ENCODE peak calls at places on chromosome 16, in seven cellular contexts. One of them, this sample, is unnamed.

GRCh38 chr16:4415538-4416199 is 727 bp downstream of the CORO7 start:
- DNase-seq in NCI-H748 treated with DMSO at 0.1 percent for 48 hours: no peak
- DNase-seq in GM04503: no peak
- DNase-seq in activated naive CD4-positive, alpha-beta T cell treated with anti-CD3 and anti-CD28 coated beads, Interleukin-2, amount 50 U/mL, for 72 hours: peak
- DNase-seq in NCI-H69: peak
- DNase-seq in stimulated activated naive B cell treated with anti-CD40 and anti-IgM and Interleukin-4, amounts not matched to agents 10 μg/mL and 1 μg/mL and 100 μg/mL, for 72 hours: peak
- DNase-seq in T-cell: peak
- DNase-seq in this sample: no peak

GRCh38 chr16:64455275-64455674 is 666.6 kb downstream of the CDH11 start:
- DNase-seq in T-cell: no peak
- DNase-seq in NCI-H748 treated with DMSO at 0.1 percent for 48 hours: no peak
- DNase-seq in GM04503: no peak
- DNase-seq in stimulated activated naive B cell treated with anti-CD40 and anti-IgM and Interleukin-4, amounts not matched to agents 10 μg/mL and 1 μg/mL and 100 μg/mL, for 72 hours: no peak
- DNase-seq in activated naive CD4-positive, alpha-beta T cell treated with anti-CD3 and anti-CD28 coated beads, Interleukin-2, amount 50 U/mL, for 72 hours: no peak
- DNase-seq in NCI-H69: peak
- DNase-seq in this sample: no peak

GRCh38 chr16:74297296-74297665 is 667 bp downstream of the PSMD7 start:
- DNase-seq in GM04503: no peak
- DNase-seq in activated naive CD4-positive, alpha-beta T cell treated with anti-CD3 and anti-CD28 coated beads, Interleukin-2, amount 50 U/mL, for 72 hours: no peak
- DNase-seq in NCI-H69: peak
- DNase-seq in T-cell: no peak
- DNase-seq in NCI-H748 treated with DMSO at 0.1 percent for 48 hours: no peak
- DNase-seq in stimulated activated naive B cell treated with anti-CD40 and anti-IgM and Interleukin-4, amounts not matched to agents 10 μg/mL and 1 μg/mL and 100 μg/mL, for 72 hours: peak
- DNase-seq in this sample: no peak

GRCh38 chr16:68403177-68403576 is 45.1 kb downstream of the SMPD3 start:
- DNase-seq in GM04503: no peak
- DNase-seq in T-cell: no peak
- DNase-seq in activated naive CD4-positive, alpha-beta T cell treated with anti-CD3 and anti-CD28 coated beads, Interleukin-2, amount 50 U/mL, for 72 hours: no peak
- DNase-seq in NCI-H69: no peak
- DNase-seq in stimulated activated naive B cell treated with anti-CD40 and anti-IgM and Interleukin-4, amounts not matched to agents 10 μg/mL and 1 μg/mL and 100 μg/mL, for 72 hours: no peak
- DNase-seq in NCI-H748 treated with DMSO at 0.1 percent for 48 hours: no peak
- DNase-seq in this sample: no peak

GRCh38 chr16:22284637-22285515 is 12.3 kb upstream of the POLR3E start:
- DNase-seq in NCI-H748 treated with DMSO at 0.1 percent for 48 hours: no peak
- DNase-seq in T-cell: no peak
- DNase-seq in GM04503: peak
- DNase-seq in stimulated activated naive B cell treated with anti-CD40 and anti-IgM and Interleukin-4, amounts not matched to agents 10 μg/mL and 1 μg/mL and 100 μg/mL, for 72 hours: no peak
- DNase-seq in activated naive CD4-positive, alpha-beta T cell treated with anti-CD3 and anti-CD28 coated beads, Interleukin-2, amount 50 U/mL, for 72 hours: no peak
- DNase-seq in NCI-H69: no peak
- DNase-seq in this sample: no peak

GRCh38 chr16:878071-878784 is 77.7 kb upstream of the GNG13 start:
- DNase-seq in activated naive CD4-positive, alpha-beta T cell treated with anti-CD3 and anti-CD28 coated beads, Interleukin-2, amount 50 U/mL, for 72 hours: peak
- DNase-seq in NCI-H69: peak
- DNase-seq in GM04503: no peak
- DNase-seq in stimulated activated naive B cell treated with anti-CD40 and anti-IgM and Interleukin-4, amounts not matched to agents 10 μg/mL and 1 μg/mL and 100 μg/mL, for 72 hours: peak
- DNase-seq in NCI-H748 treated with DMSO at 0.1 percent for 48 hours: no peak
- DNase-seq in T-cell: no peak
- DNase-seq in this sample: no peak

GRCh38 chr16:4894276-4895150 is 42.4 kb downstream of the PPL start:
- DNase-seq in stimulated activated naive B cell treated with anti-CD40 and anti-IgM and Interleukin-4, amounts not matched to agents 10 μg/mL and 1 μg/mL and 100 μg/mL, for 72 hours: no peak
- DNase-seq in GM04503: no peak
- DNase-seq in T-cell: no peak
- DNase-seq in activated naive CD4-positive, alpha-beta T cell treated with anti-CD3 and anti-CD28 coated beads, Interleukin-2, amount 50 U/mL, for 72 hours: no peak
- DNase-seq in NCI-H748 treated with DMSO at 0.1 percent for 48 hours: no peak
- DNase-seq in NCI-H69: no peak
- DNase-seq in this sample: no peak

GRCh38 chr16:87216824-87217205 is 100.4 kb downstream of the C16orf95 start:
- DNase-seq in NCI-H748 treated with DMSO at 0.1 percent for 48 hours: no peak
- DNase-seq in stimulated activated naive B cell treated with anti-CD40 and anti-IgM and Interleukin-4, amounts not matched to agents 10 μg/mL and 1 μg/mL and 100 μg/mL, for 72 hours: no peak
- DNase-seq in GM04503: no peak
- DNase-seq in NCI-H69: no peak
- DNase-seq in T-cell: no peak
- DNase-seq in activated naive CD4-positive, alpha-beta T cell treated with anti-CD3 and anti-CD28 coated beads, Interleukin-2, amount 50 U/mL, for 72 hours: no peak
- DNase-seq in this sample: no peak

GRCh38 chr16:15993946-15994665 is 44.7 kb downstream of the ABCC1 start:
- DNase-seq in activated naive CD4-positive, alpha-beta T cell treated with anti-CD3 and anti-CD28 coated beads, Interleukin-2, amount 50 U/mL, for 72 hours: no peak
- DNase-seq in NCI-H748 treated with DMSO at 0.1 percent for 48 hours: no peak
- DNase-seq in T-cell: no peak
- DNase-seq in NCI-H69: no peak
- DNase-seq in stimulated activated naive B cell treated with anti-CD40 and anti-IgM and Interleukin-4, amounts not matched to agents 10 μg/mL and 1 μg/mL and 100 μg/mL, for 72 hours: no peak
- DNase-seq in GM04503: no peak
- DNase-seq in this sample: no peak

GRCh38 chr16:24045641-24046040 is 209.9 kb downstream of the PRKCB start:
- DNase-seq in T-cell: no peak
- DNase-seq in GM04503: no peak
- DNase-seq in activated naive CD4-positive, alpha-beta T cell treated with anti-CD3 and anti-CD28 coated beads, Interleukin-2, amount 50 U/mL, for 72 hours: no peak
- DNase-seq in NCI-H69: peak
- DNase-seq in NCI-H748 treated with DMSO at 0.1 percent for 48 hours: peak
- DNase-seq in stimulated activated naive B cell treated with anti-CD40 and anti-IgM and Interleukin-4, amounts not matched to agents 10 μg/mL and 1 μg/mL and 100 μg/mL, for 72 hours: no peak
- DNase-seq in this sample: no peak

GRCh38 chr16:79902351-79902750 is 301.8 kb upstream of the MAF start:
- DNase-seq in T-cell: no peak
- DNase-seq in NCI-H69: no peak
- DNase-seq in stimulated activated naive B cell treated with anti-CD40 and anti-IgM and Interleukin-4, amounts not matched to agents 10 μg/mL and 1 μg/mL and 100 μg/mL, for 72 hours: no peak
- DNase-seq in GM04503: no peak
- DNase-seq in activated naive CD4-positive, alpha-beta T cell treated with anti-CD3 and anti-CD28 coated beads, Interleukin-2, amount 50 U/mL, for 72 hours: no peak
- DNase-seq in NCI-H748 treated with DMSO at 0.1 percent for 48 hours: no peak
- DNase-seq in this sample: no peak

GRCh38 chr16:85303354-85303883 is 191.1 kb upstream of the CIBAR2 start:
- DNase-seq in activated naive CD4-positive, alpha-beta T cell treated with anti-CD3 and anti-CD28 coated beads, Interleukin-2, amount 50 U/mL, for 72 hours: peak
- DNase-seq in T-cell: peak
- DNase-seq in NCI-H69: peak
- DNase-seq in NCI-H748 treated with DMSO at 0.1 percent for 48 hours: no peak
- DNase-seq in stimulated activated naive B cell treated with anti-CD40 and anti-IgM and Interleukin-4, amounts not matched to agents 10 μg/mL and 1 μg/mL and 100 μg/mL, for 72 hours: peak
- DNase-seq in GM04503: no peak
- DNase-seq in this sample: no peak

GRCh38 chr16:85429776-85430522 is 183.2 kb upstream of the GSE1 start:
- DNase-seq in stimulated activated naive B cell treated with anti-CD40 and anti-IgM and Interleukin-4, amounts not matched to agents 10 μg/mL and 1 μg/mL and 100 μg/mL, for 72 hours: no peak
- DNase-seq in activated naive CD4-positive, alpha-beta T cell treated with anti-CD3 and anti-CD28 coated beads, Interleukin-2, amount 50 U/mL, for 72 hours: peak
- DNase-seq in GM04503: no peak
- DNase-seq in NCI-H748 treated with DMSO at 0.1 percent for 48 hours: no peak
- DNase-seq in T-cell: no peak
- DNase-seq in NCI-H69: no peak
- DNase-seq in this sample: no peak

GRCh38 chr16:54425681-54426549 is 139.3 kb upstream of the IRX3 start:
- DNase-seq in NCI-H69: peak
- DNase-seq in GM04503: no peak
- DNase-seq in stimulated activated naive B cell treated with anti-CD40 and anti-IgM and Interleukin-4, amounts not matched to agents 10 μg/mL and 1 μg/mL and 100 μg/mL, for 72 hours: no peak
- DNase-seq in activated naive CD4-positive, alpha-beta T cell treated with anti-CD3 and anti-CD28 coated beads, Interleukin-2, amount 50 U/mL, for 72 hours: no peak
- DNase-seq in T-cell: no peak
- DNase-seq in NCI-H748 treated with DMSO at 0.1 percent for 48 hours: no peak
- DNase-seq in this sample: no peak

GRCh38 chr16:1093284-1094123 is 2.5 kb downstream of the C1QTNF8 start:
- DNase-seq in NCI-H69: peak
- DNase-seq in stimulated activated naive B cell treated with anti-CD40 and anti-IgM and Interleukin-4, amounts not matched to agents 10 μg/mL and 1 μg/mL and 100 μg/mL, for 72 hours: no peak
- DNase-seq in T-cell: no peak
- DNase-seq in NCI-H748 treated with DMSO at 0.1 percent for 48 hours: peak
- DNase-seq in GM04503: no peak
- DNase-seq in activated naive CD4-positive, alpha-beta T cell treated with anti-CD3 and anti-CD28 coated beads, Interleukin-2, amount 50 U/mL, for 72 hours: no peak
- DNase-seq in this sample: no peak

GRCh38 chr16:53955221-53955875 is 251.4 kb downstream of the FTO start:
- DNase-seq in NCI-H69: no peak
- DNase-seq in NCI-H748 treated with DMSO at 0.1 percent for 48 hours: no peak
- DNase-seq in T-cell: no peak
- DNase-seq in activated naive CD4-positive, alpha-beta T cell treated with anti-CD3 and anti-CD28 coated beads, Interleukin-2, amount 50 U/mL, for 72 hours: no peak
- DNase-seq in GM04503: no peak
- DNase-seq in stimulated activated naive B cell treated with anti-CD40 and anti-IgM and Interleukin-4, amounts not matched to agents 10 μg/mL and 1 μg/mL and 100 μg/mL, for 72 hours: no peak
- DNase-seq in this sample: no peak

GRCh38 chr16:66389256-66390175 is 23.0 kb downstream of the CDH5 start:
- DNase-seq in activated naive CD4-positive, alpha-beta T cell treated with anti-CD3 and anti-CD28 coated beads, Interleukin-2, amount 50 U/mL, for 72 hours: no peak
- DNase-seq in NCI-H748 treated with DMSO at 0.1 percent for 48 hours: no peak
- DNase-seq in T-cell: no peak
- DNase-seq in stimulated activated naive B cell treated with anti-CD40 and anti-IgM and Interleukin-4, amounts not matched to agents 10 μg/mL and 1 μg/mL and 100 μg/mL, for 72 hours: no peak
- DNase-seq in GM04503: no peak
- DNase-seq in NCI-H69: no peak
- DNase-seq in this sample: no peak

GRCh38 chr16:1917056-1917664 is 1.1 kb downstream of the HS3ST6 start:
- DNase-seq in activated naive CD4-positive, alpha-beta T cell treated with anti-CD3 and anti-CD28 coated beads, Interleukin-2, amount 50 U/mL, for 72 hours: no peak
- DNase-seq in GM04503: no peak
- DNase-seq in stimulated activated naive B cell treated with anti-CD40 and anti-IgM and Interleukin-4, amounts not matched to agents 10 μg/mL and 1 μg/mL and 100 μg/mL, for 72 hours: no peak
- DNase-seq in NCI-H69: no peak
- DNase-seq in NCI-H748 treated with DMSO at 0.1 percent for 48 hours: no peak
- DNase-seq in T-cell: no peak
- DNase-seq in this sample: no peak

GRCh38 chr16:67796099-67796718 is 10.2 kb downstream of the RANBP10 start:
- DNase-seq in activated naive CD4-positive, alpha-beta T cell treated with anti-CD3 and anti-CD28 coated beads, Interleukin-2, amount 50 U/mL, for 72 hours: no peak
- DNase-seq in NCI-H748 treated with DMSO at 0.1 percent for 48 hours: no peak
- DNase-seq in T-cell: no peak
- DNase-seq in stimulated activated naive B cell treated with anti-CD40 and anti-IgM and Interleukin-4, amounts not matched to agents 10 μg/mL and 1 μg/mL and 100 μg/mL, for 72 hours: no peak
- DNase-seq in GM04503: no peak
- DNase-seq in NCI-H69: no peak
- DNase-seq in this sample: no peak

GRCh38 chr16:2517954-2518605 is 2.1 kb upstream of the AMDHD2 start:
- DNase-seq in stimulated activated naive B cell treated with anti-CD40 and anti-IgM and Interleukin-4, amounts not matched to agents 10 μg/mL and 1 μg/mL and 100 μg/mL, for 72 hours: no peak
- DNase-seq in T-cell: no peak
- DNase-seq in NCI-H748 treated with DMSO at 0.1 percent for 48 hours: no peak
- DNase-seq in GM04503: no peak
- DNase-seq in NCI-H69: no peak
- DNase-seq in activated naive CD4-positive, alpha-beta T cell treated with anti-CD3 and anti-CD28 coated beads, Interleukin-2, amount 50 U/mL, for 72 hours: no peak
- DNase-seq in this sample: no peak

This sample was measured in GM12878.